ENCODE peak calls at places on chromosome 5, in seven cellular contexts. I, K, Q, L, Y, J and A are unnamed samples. For H3K36me3, the result is how much of the 10 kb centered on the place peaks cover.

GRCh38 chr5:17113174-17113941 is 104.1 kb upstream of the BASP1 start:
- DNase-seq in Q (no peak), K (no peak), I (no peak), Y (no peak), L (peak), J (peak), A (peak)

GRCh38 chr5:61801174-61801573 is 469.1 kb downstream of the ZSWIM6 start:
- DNase-seq in Y (no peak), K (no peak), I (no peak), L (no peak), Q (no peak), J (no peak), A (no peak)

GRCh38 chr5:65062684-65063083 is 294.0 kb downstream of the CWC27 start:
- DNase-seq in J (peak), Q (peak), Y (peak), I (no peak), L (peak), K (no peak), A (peak)

GRCh38 chr5:101942321-101942882 is 353.7 kb downstream of the SLCO4C1 start:
- DNase-seq in Y (no peak), K (no peak), J (peak), Q (no peak), I (peak), L (peak), A (no peak)

GRCh38 chr5:171580506-171581265 is 161.2 kb downstream of the FGF18 start:
- DNase-seq in L (peak), Y (peak), J (no peak), K (no peak), Q (no peak), I (no peak), A (no peak)

GRCh38 chr5:156376751-156377150 is 49.8 kb downstream of the SGCD start:
- DNase-seq in I (no peak), J (no peak), L (no peak), Q (no peak), K (no peak), Y (no peak), A (no peak)

GRCh38 chr5:87169300-87169991 is 98.2 kb upstream of the RASA1 start:
- DNase-seq in K (no peak), Q (no peak), Y (no peak), J (no peak), I (no peak), L (no peak), A (no peak)

GRCh38 chr5:75961814-75962213 is 121.4 kb upstream of the SV2C start:
- DNase-seq in I (no peak), Y (no peak), L (no peak), K (no peak), Q (no peak), J (no peak), A (no peak)

GRCh38 chr5:167964529-167964928 is 326.9 kb upstream of the WWC1 start:
- DNase-seq in L (no peak), I (no peak), Y (no peak), J (no peak), Q (no peak), K (no peak), A (no peak)

GRCh38 chr5:58259685-58260152 is 200.2 kb downstream of the PLK2 start:
- DNase-seq in I (no peak), L (peak), Y (no peak), J (peak), Q (no peak), K (no peak), A (peak)

GRCh38 chr5:81749562-81750307 is 1.2 kb downstream of the SSBP2 start:
- DNase-seq in K (peak), J (no peak), L (peak), I (peak), Q (peak), Y (peak), A (no peak)

DNA sequence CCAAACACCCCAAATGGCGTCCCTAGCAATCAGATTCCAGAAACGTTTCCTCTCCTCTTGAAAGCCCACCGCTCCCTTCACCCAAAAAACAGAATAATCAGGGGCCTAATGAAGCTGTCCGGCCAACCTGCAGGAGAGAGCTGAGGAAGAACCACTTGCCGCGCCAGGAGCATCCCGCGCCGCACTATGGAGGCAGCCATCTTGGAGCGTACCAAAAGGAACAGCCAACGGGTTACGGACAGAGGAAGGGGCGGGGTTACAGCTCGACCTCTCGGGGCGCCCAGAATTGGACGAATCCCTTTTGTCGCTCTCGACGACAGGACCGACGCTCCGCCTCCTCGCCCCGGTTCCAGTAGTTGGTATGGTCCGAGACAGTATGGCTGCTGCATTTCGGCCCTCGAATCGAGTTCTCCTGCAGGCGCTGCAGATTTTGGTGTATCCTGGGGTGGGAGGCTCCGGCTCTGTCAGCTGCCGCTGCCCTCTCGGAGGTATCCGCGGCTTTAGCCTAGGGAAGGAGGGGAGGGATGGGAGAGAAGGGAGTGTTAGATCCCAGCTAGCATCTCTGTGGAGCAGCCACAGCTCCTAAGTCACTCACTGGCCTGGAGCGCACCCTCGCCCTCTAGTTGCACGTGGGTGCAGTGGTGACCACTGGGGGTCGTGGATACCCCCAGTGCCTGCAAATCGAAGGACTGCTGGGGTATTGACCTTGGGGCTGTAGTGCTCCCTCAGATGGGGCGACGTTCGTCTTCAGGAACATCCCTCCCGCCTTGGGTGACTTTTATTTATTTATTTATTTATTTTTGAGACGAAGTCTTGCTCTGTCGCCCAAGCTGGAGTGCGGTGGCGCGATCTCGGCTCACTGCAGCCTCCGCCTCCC is at the start of the genes MRPS27 and PTCD2:
- DNase-seq in I (peak), Q (peak), J (peak), L (peak), K (peak), Y (peak), A (peak)
- TF ChIP-seq CTCF in I (no peak), Q (no peak), J (peak), L (peak), K (no peak), Y (peak), A (peak)

DNA sequence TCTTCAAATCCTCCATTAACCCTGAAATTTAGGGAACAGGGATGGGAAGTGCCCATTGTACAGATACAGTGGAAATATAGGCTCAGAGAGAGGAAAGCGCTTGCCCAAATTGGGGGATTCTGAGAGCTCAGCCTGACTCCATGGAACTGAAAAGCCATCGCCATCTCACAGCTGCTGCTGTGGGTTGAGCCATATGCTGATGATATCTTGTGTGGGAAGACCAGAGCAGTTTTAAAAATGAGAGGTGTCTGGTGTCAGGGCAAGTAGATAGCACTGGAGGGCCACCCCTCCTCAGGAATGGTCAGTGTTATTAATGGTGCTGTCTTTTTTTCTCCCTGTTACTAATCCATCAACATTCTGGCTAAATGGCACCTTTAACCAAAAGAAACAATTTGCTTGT is 50.9 kb upstream of the C5orf58 start:
- DNase-seq in Q (no peak), J (no peak), Y (no peak), I (no peak), L (no peak), K (no peak), A (no peak)
- H3K4me3 ChIP-seq in Q (no peak), J (no peak), Y (no peak), I (no peak), L (no peak), K (no peak), A (no peak)

GRCh38 chr5:85288914-85289313 is 904.2 kb upstream of the EDIL3 start:
- DNase-seq in K (no peak), Q (no peak), Y (no peak), I (no peak), L (no peak), J (no peak), A (no peak)
- H3K36me3 ChIP-seq in K (under half), Q (under half), Y (under half), I (under half), L (under half), J (under half), A (under half)

DNA sequence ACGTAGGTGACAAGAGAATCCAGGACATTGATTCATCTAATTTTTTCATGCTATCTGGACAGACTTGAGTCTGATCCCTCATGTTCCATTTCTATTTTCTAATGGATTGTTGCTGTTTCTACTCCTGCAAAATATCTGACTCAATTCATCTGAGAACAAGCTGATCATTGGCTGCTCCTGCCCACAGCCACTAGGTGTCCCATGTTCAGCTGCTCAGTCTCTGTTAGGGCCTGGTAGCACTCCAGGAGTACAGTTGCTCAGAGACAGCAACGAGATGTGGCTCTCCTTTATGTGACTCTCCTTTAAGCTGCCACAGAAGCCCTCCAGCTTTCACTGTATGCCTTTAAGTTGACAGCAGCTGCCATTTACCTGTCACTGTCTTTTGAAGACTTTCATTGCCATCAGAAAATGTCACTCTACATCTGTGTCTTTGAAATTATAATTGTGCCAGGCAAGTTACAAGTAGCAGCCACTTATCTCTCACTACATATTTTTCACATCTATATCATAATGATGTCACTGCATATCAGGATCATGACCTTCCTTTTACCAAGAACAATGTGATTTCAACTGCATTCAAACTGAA is 1944.2 kb upstream of the NUDT12 start:
- DNase-seq in Y (no peak), K (no peak), I (no peak), L (peak), J (no peak), Q (no peak), A (no peak)
- TF ChIP-seq CTCF in Y (peak), K (peak), I (no peak), L (peak), J (peak), Q (no peak), A (no peak)

GRCh38 chr5:84383296-84383815 is 1.3 kb downstream of the EDIL3 start:
- DNase-seq in K (no peak), I (no peak), Q (no peak), Y (no peak), L (no peak), J (no peak), A (no peak)

GRCh38 chr5:84384604-84385575 is at the start of gene EDIL3:
- DNase-seq in L (peak), K (peak), I (peak), Q (peak), Y (peak), J (no peak), A (no peak)

GRCh38 chr5:84383816-84384603 is 670 bp downstream of the EDIL3 start:
- DNase-seq in J (no peak), Y (no peak), I (peak), L (peak), Q (peak), K (peak), A (no peak)

GRCh38 chr5:84381501-84382362 is 2.9 kb downstream of the EDIL3 start:
- DNase-seq in Q (no peak), L (peak), Y (no peak), K (no peak), I (no peak), J (no peak), A (no peak)

DNA sequence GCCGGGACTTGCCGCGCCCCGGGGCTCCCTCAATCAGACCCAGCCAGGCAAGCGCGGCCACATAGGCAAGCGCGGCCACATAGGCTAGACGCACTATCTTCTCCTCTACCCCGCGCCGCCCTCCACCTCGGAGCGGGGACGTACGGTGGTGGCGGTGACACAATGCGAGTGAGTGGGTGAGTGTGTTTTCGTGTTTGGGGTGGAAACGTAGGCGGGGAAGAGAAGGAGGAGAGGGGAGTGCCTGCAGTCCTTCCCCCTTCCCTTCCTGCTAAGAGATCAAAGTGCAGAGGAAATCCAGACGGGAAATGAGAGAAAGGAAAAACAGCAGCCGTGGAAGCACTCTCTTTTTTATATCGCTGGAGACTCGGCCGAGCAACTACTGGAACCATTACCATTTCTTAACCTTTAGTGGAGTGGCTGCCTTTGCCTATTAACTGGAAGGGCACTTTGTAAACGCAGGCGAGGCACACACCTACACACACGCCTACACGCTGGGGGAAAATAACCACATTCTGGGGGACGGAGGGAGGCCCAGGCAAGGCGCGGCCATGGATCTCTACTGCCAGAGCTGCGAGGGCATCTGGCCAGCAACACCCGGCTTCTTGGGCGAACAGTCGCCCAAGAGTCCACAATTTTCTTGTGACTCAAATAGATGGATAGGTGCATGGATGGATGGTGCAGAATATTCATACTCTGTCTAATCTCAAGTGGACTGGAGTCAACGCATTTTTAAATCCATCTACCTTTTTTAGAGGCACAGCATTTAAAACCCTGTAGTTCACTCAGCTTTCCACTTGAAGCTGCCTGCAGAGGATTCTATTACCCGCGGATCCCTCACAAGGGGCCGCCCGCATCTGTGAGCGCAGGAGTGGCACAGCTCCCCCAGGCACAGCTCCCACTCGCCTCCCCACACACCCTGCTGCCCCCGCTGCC is 2.1 kb downstream of the EDIL3 start:
- DNase-seq in K (peak), L (peak), Q (peak), J (no peak), Y (peak), I (peak), A (no peak)
- H3K4me3 ChIP-seq in K (peak), L (peak), Q (peak), J (peak), Y (peak), I (peak), A (peak)

GRCh38 chr5:72940082-72940481 is 15.8 kb upstream of the FCHO2 start:
- DNase-seq in L (no peak), Y (no peak), J (no peak), K (no peak), Q (no peak), I (no peak), A (no peak)
- H3K36me3 ChIP-seq in L (under half), Y (under half), J (under half), K (under half), Q (under half), I (under half), A (under half)

DNA sequence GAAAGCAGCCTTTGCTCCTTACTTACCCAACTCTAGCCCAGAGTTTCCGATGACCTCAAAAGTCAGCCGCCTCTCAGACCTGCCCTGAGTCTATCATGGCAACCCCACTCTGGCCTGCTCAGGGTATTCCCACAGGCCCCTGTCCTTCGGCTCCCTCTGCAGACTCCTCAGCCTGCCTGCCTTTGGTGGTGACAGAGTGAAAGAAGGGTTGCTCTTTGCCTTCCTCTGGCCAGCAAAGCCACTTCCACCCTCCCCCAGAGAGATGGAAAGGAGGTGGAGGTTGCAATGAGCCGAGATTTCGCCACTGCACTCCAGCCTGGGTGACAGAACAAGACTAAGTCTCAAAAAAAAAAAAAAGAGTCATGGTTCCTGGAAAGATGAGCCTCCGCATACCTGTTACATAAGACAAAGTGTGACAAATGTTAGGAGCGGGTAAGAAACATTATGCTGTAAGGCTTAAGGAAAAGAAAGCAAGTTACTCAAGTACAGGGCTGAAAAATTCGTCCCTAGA is 2.3 kb upstream of the SMIM33 start:
- DNase-seq in Y (no peak), I (peak), J (no peak), Q (no peak), K (peak), L (no peak), A (no peak)
- TF ChIP-seq CTCF in Y (no peak), I (no peak), J (no peak), Q (no peak), K (no peak), L (no peak), A (peak)

DNA sequence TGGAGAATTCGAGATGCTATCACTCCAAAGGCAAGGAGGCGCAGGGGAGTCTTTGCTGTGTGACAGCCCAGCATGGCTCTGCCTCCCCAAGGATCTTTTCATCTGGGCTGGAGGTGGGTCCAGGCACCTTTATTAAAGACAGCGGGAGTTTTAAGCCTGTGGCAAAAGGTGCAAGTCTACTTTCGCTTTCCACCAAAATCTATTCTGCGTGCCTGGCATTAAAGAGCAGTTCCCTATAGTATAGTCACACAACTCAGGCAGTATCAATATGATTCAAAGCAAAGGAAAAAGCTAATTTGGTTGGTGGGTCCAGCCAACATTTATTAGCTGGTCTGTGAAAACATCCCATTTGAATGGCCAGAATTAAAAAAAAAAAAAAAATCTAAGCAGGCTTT is 398.7 kb downstream of the EBF1 start:
- DNase-seq in Q (no peak), K (no peak), L (no peak), I (no peak), J (no peak), Y (no peak), A (no peak)
- H3K4me3 ChIP-seq in Q (no peak), K (no peak), L (no peak), I (no peak), J (no peak), Y (no peak), A (no peak)